ENCODE peak calls at places on chromosomes 3 and 15, in ten cellular contexts. Z, M, J, S, X, B, G, R, P and K are unnamed samples.

GRCh38 chr3:71681224-71681668 is 44.0 kb downstream of the EIF4E3 start:
- DNase-seq in P (peak; percentile 40), B (peak; percentile 71), X (no peak), J (peak; percentile 43), R (peak; percentile 52), Z (peak; percentile 47), S (no peak), M (no peak), G (peak; percentile 26), K (no peak)

GRCh38 chr15:48250640-48251076 is 44.6 kb downstream of the SLC12A1 start:
- DNase-seq in M (no peak), J (peak; percentile 80), X (peak; percentile 22), R (peak; percentile 80), B (peak; percentile 70), Z (peak; percentile 42), S (no peak), G (peak; percentile 2), P (no peak), K (peak; percentile 5)

GRCh38 chr3:146594843-146595482 is 10.2 kb downstream of the PLSCR5 start:
- DNase-seq in G (no peak), P (no peak), S (no peak), Z (no peak), M (no peak), X (no peak), B (peak; percentile 19), R (peak; percentile 5), J (no peak), K (no peak)

GRCh38 chr3:177377166-177377565 is 179.9 kb upstream of the TBL1XR1 start:
- DNase-seq in G (no peak), Z (no peak), M (no peak), X (no peak), P (no peak), J (no peak), R (no peak), S (no peak), B (no peak), K (no peak)

GRCh38 chr15:90402806-90403205 is 14.8 kb downstream of the IQGAP1 start:
- DNase-seq in P (no peak), S (no peak), J (no peak), G (no peak), X (no peak), M (no peak), Z (no peak), B (no peak), R (no peak), K (no peak)

GRCh38 chr15:90836296-90836871 is 32.0 kb upstream of the FURIN start:
- DNase-seq in G (no peak), X (no peak), Z (peak; percentile 59), B (no peak), S (no peak), P (no peak), M (no peak), J (no peak), R (no peak), K (no peak)

GRCh38 chr15:67969892-67970291 is 84.2 kb upstream of the PIAS1 start:
- DNase-seq in J (no peak), R (no peak), M (no peak), S (no peak), P (no peak), Z (no peak), G (no peak), X (no peak), B (no peak), K (no peak)

GRCh38 chr3:155805204-155805801 is 775 bp downstream of the C3orf33 start:
- DNase-seq in S (no peak), J (peak; percentile 13), P (peak; percentile 23), X (no peak), Z (no peak), B (peak; percentile 5), G (peak; percentile 37), R (no peak), M (no peak), K (no peak)

GRCh38 chr3:155363690-155364070 is 70.2 kb upstream of the STRIT1 start:
- DNase-seq in S (no peak), J (no peak), Z (no peak), B (peak; percentile 42), R (no peak), G (no peak), M (no peak), P (no peak), X (no peak), K (no peak)

GRCh38 chr3:50606596-50606995 is 5.0 kb downstream of the CISH start:
- DNase-seq in G (peak; percentile 37), B (no peak), R (no peak), S (no peak), Z (no peak), X (no peak), P (peak; percentile 6), J (no peak), M (peak; percentile 53), K (no peak)

GRCh38 chr15:89496155-89497098 is at the start of gene RHCG:
- DNase-seq in M (no peak), X (no peak), J (no peak), G (peak; percentile 6), B (peak; percentile 77), S (peak; percentile 20), R (peak; percentile 61), P (no peak), Z (no peak), K (no peak)

GRCh38 chr15:33135355-33135781 is 59.1 kb downstream of the FMN1 start:
- DNase-seq in M (no peak), B (no peak), G (no peak), P (no peak), S (no peak), R (no peak), X (no peak), Z (no peak), J (no peak), K (no peak)

GRCh38 chr3:98741121-98741716 is 21.9 kb upstream of the ST3GAL6 start:
- DNase-seq in J (peak; percentile 46), G (no peak), X (no peak), R (no peak), P (no peak), M (no peak), Z (no peak), B (no peak), S (no peak), K (no peak)

GRCh38 chr3:62667714-62668113 is 207.5 kb downstream of the CADPS start:
- DNase-seq in Z (no peak), X (no peak), J (no peak), S (no peak), R (peak; percentile 2), G (no peak), M (no peak), P (no peak), B (peak; percentile 39), K (no peak)

GRCh38 chr3:12004741-12005513 is 739 bp downstream of the SYN2 start:
- DNase-seq in G (no peak), B (no peak), Z (no peak), S (no peak), M (no peak), J (no peak), X (no peak), R (no peak), P (no peak), K (no peak)

GRCh38 chr3:148943531-148944200 is 47.7 kb upstream of the GYG1 start:
- DNase-seq in S (no peak), X (peak; percentile 47), R (peak; percentile 75), P (no peak), Z (peak; percentile 41), M (peak; percentile 44), G (no peak), J (peak; percentile 84), B (peak; percentile 82), K (no peak)

GRCh38 chr3:106376016-106376415 is 507.2 kb upstream of the CBLB start:
- DNase-seq in M (no peak), J (no peak), R (no peak), P (no peak), B (no peak), X (no peak), S (no peak), Z (no peak), G (no peak), K (no peak)

GRCh38 chr15:101242160-101242998 is 9.5 kb downstream of the CHSY1 start:
- DNase-seq in P (no peak), G (peak; percentile 33), S (no peak), R (peak; percentile 82), Z (no peak), B (no peak), J (no peak), M (peak; percentile 82), X (no peak), K (peak; percentile 55)

GRCh38 chr3:195099976-195100755 is 170.8 kb downstream of the XXYLT1 start:
- DNase-seq in S (no peak), J (no peak), Z (no peak), G (no peak), M (no peak), B (no peak), P (peak; percentile 3), R (no peak), X (no peak), K (no peak)